ENCODE peak calls at places on chromosome 18, in four cellular contexts. R is heart left ventricle, F is IMR-90, W is MG63. E is an unnamed sample.

GRCh38 chr18:7117390-7118355 is at the start of gene LAMA1:
- DNase-seq in R (no peak), F (peak; percentile 10), W (peak; percentile 26), E (no peak)

GRCh38 chr18:9992988-9993845 is 79.4 kb downstream of the VAPA start:
- DNase-seq in R (no peak), F (no peak), W (no peak), E (no peak)

GRCh38 chr18:22538463-22538862 is 120.7 kb upstream of the CTAGE1 start:
- DNase-seq in R (peak; percentile 74), F (no peak), W (no peak), E (peak; percentile 63)

GRCh38 chr18:52045946-52046345 is 294.1 kb upstream of the DCC start:
- DNase-seq in R (no peak), F (no peak), W (no peak), E (no peak)

GRCh38 chr18:54193786-54194185 is 30.7 kb downstream of the MBD2 start:
- DNase-seq in R (no peak), F (no peak), W (no peak), E (no peak)

GRCh38 chr18:48800877-48801727 is 149.7 kb downstream of the SMAD7 start:
- DNase-seq in R (peak; percentile 25), F (peak; percentile 78), W (no peak), E (no peak)

GRCh38 chr18:28757466-28758008 is 580.6 kb upstream of the CDH2 start:
- DNase-seq in R (no peak), F (no peak), W (no peak), E (no peak)

GRCh38 chr18:73679941-73680700 is 467.5 kb downstream of the FBXO15 start:
- DNase-seq in R (no peak), F (peak; percentile 50), W (no peak), E (no peak)

GRCh38 chr18:64785686-64786085 is 636.8 kb upstream of the LINC00305 start:
- DNase-seq in R (no peak), F (no peak), W (no peak), E (no peak)

GRCh38 chr18:62407660-62408059 is 82.5 kb downstream of the TNFRSF11A start:
- DNase-seq in R (no peak), F (no peak), W (no peak), E (no peak)

GRCh38 chr18:32072321-32072720 is 19.4 kb upstream of the RNF138 start:
- DNase-seq in R (no peak), F (no peak), W (no peak), E (no peak)

GRCh38 chr18:3453540-3454364 is 3.8 kb downstream of the TGIF1 start:
- DNase-seq in R (peak; percentile 41), F (peak; percentile 98), W (peak; percentile 75), E (peak; percentile 49)

GRCh38 chr18:26854292-26854881 is 11.1 kb downstream of the AQP4 start:
- DNase-seq in R (no peak), F (no peak), W (no peak), E (no peak)

GRCh38 chr18:70453058-70453775 is 164.4 kb downstream of the SOCS6 start:
- DNase-seq in R (no peak), F (peak; percentile 42), W (no peak), E (no peak)

GRCh38 chr18:48994044-48994651 is 43.4 kb upstream of the SMAD7 start:
- DNase-seq in R (peak; percentile 56), F (peak; percentile 83), W (peak; percentile 70), E (no peak)

GRCh38 chr18:62788891-62789290 is 73.5 kb downstream of the PHLPP1 start:
- DNase-seq in R (no peak), F (no peak), W (no peak), E (no peak)

GRCh38 chr18:48802543-48803428 is 148.0 kb downstream of the SMAD7 start:
- DNase-seq in R (peak; percentile 49), F (no peak), W (no peak), E (no peak)

GRCh38 chr18:28115149-28115550 is 61.8 kb downstream of the CDH2 start:
- DNase-seq in R (no peak), F (peak; percentile 96), W (peak; percentile 38), E (no peak)

GRCh38 chr18:62329676-62330454 is 4.8 kb downstream of the TNFRSF11A start:
- DNase-seq in R (peak; percentile 82), F (peak; percentile 83), W (peak; percentile 57), E (peak; percentile 59)

GRCh38 chr18:74013955-74014354 is 133.7 kb downstream of the FBXO15 start:
- DNase-seq in R (no peak), F (peak; percentile 57), W (peak; percentile 32), E (no peak)

GRCh38 chr18:58547864-58548263 is 81.0 kb downstream of the ALPK2 start:
- DNase-seq in R (no peak), F (no peak), W (no peak), E (no peak)

GRCh38 chr18:11119550-11119949 is 29.8 kb downstream of the PIEZO2 start:
- DNase-seq in R (no peak), F (no peak), W (no peak), E (no peak)

GRCh38 chr18:60259052-60259681 is 113.4 kb downstream of the MC4R start:
- DNase-seq in R (no peak), F (peak; percentile 38), W (no peak), E (no peak)

GRCh38 chr18:68406761-68407160 is 308.1 kb downstream of the TMX3 start:
- DNase-seq in R (no peak), F (no peak), W (no peak), E (no peak)

GRCh38 chr18:42409005-42409404 is 454.0 kb downstream of the PIK3C3 start:
- DNase-seq in R (no peak), F (no peak), W (no peak), E (no peak)

GRCh38 chr18:68417826-68418225 is 297.1 kb downstream of the TMX3 start:
- DNase-seq in R (no peak), F (peak; percentile 51), W (no peak), E (no peak)

GRCh38 chr18:8659609-8660242 is 45.6 kb upstream of the MTCL1 start:
- DNase-seq in R (no peak), F (no peak), W (no peak), E (no peak)

GRCh38 chr18:58867281-58867961 is 2.7 kb downstream of the ZNF532 start:
- DNase-seq in R (no peak), F (no peak), W (no peak), E (no peak)

GRCh38 chr18:55093808-55094207 is 134.5 kb upstream of the CCDC68 start:
- DNase-seq in R (no peak), F (no peak), W (no peak), E (no peak)

GRCh38 chr18:3605562-3606443 is 155.8 kb downstream of the TGIF1 start:
- DNase-seq in R (no peak), F (peak; percentile 62), W (peak; percentile 44), E (no peak)

GRCh38 chr18:12048827-12049175 is 44.8 kb upstream of the ANKRD62 start:
- DNase-seq in R (no peak), F (peak; percentile 80), W (no peak), E (no peak)

GRCh38 chr18:4264347-4264791 is 190.7 kb downstream of the DLGAP1 start:
- DNase-seq in R (no peak), F (no peak), W (peak; percentile 53), E (no peak)

GRCh38 chr18:36299010-36299409 is 1.5 kb downstream of the FHOD3 start:
- DNase-seq in R (no peak), F (no peak), W (no peak), E (no peak)
- H3K27me3 ChIP-seq in R (no peaks in the 10 kb centered on the region), F (no peaks in the 10 kb centered on the region), W (peaks cover 6% of the 10 kb centered on the region), E (peaks cover 79% of the 10 kb centered on the region)

DNA sequence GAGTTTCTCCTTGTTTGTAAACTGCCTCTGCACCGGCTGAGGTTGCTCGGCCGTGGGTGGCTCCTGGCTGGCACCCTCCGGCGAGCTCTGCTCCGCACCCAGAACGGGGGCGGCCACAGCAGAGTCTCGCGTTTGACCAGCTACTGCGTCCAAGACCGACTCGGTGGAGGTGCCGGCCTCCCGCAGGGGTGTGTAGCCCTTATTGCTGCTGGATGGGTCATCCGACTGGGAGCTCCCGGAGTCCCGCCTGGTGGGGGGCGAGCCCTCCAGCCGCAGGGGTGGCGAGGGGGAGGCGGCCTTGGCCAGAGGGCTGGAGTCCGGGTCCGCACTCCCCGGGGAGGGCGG is 5.1 kb downstream of the TMEM200C start:
- DNase-seq in R (peak; percentile 40), F (no peak), W (no peak), E (no peak)
- H3K27me3 ChIP-seq in R (peaks cover 21% of the 10 kb centered on the region), F (no peaks in the 10 kb centered on the region), W (peaks cover 25% of the 10 kb centered on the region), E (peaks cover 70% of the 10 kb centered on the region)

DNA sequence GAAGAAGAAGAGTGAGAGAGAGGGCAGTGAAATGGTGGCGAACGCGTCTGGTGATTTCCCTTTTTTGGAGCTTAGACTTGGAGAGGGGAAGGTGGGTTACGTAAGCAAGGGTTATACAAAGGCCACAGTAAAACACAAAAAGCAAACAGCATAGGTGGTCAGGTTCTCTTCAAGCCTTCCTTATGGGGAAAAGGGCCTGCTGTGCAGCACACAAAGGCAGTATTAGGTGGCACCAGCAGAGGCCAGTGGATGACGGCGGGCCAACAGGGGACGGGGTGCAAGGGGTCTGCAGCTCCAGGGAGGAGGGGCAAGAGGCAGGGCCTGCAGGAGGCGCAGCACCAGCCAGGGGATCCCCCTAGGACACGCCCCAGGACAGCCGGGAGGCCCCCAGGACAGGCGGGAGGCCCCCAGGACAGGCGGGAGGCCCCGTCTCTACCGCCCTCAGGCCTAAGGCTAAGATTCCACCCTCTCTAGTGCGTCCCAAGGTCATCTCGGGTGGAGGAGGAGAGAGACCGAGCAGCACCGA is 32.6 kb upstream of the NPC1 start:
- DNase-seq in R (no peak), F (no peak), W (no peak), E (no peak)
- H3K27me3 ChIP-seq in R (no peaks in the 10 kb centered on the region), F (peaks cover 23% of the 10 kb centered on the region), W (no peaks in the 10 kb centered on the region), E (peaks cover 35% of the 10 kb centered on the region)

GRCh38 chr18:75304678-75305557 is 94.3 kb downstream of the TSHZ1 start:
- DNase-seq in R (no peak), F (no peak), W (no peak), E (no peak)
- H3K27me3 ChIP-seq in R (no peaks in the 10 kb centered on the region), F (peaks cover 3% of the 10 kb centered on the region), W (no peaks in the 10 kb centered on the region), E (no peaks in the 10 kb centered on the region)

DNA sequence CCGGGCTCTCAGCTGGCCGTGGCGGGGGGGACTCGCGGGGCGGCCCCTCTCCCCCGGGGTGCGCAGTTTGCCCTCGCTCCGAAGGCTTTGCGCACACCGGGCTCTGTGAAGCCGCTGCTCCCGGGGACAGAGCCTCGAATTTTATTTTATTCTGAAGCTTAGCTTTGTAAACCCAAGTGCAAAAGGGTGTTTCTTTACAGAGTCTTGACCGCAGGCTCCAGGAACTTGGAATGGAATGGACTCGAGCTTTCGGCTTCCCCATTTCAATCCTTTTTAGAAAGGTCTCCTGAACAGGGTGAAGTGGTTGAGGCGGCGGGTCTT is 2.0 kb downstream of the GALR1 start:
- DNase-seq in R (no peak), F (no peak), W (no peak), E (no peak)
- H3K27me3 ChIP-seq in R (peaks cover 25% of the 10 kb centered on the region), F (peaks cover 43% of the 10 kb centered on the region), W (peaks cover 27% of the 10 kb centered on the region), E (peaks cover 94% of the 10 kb centered on the region)

DNA sequence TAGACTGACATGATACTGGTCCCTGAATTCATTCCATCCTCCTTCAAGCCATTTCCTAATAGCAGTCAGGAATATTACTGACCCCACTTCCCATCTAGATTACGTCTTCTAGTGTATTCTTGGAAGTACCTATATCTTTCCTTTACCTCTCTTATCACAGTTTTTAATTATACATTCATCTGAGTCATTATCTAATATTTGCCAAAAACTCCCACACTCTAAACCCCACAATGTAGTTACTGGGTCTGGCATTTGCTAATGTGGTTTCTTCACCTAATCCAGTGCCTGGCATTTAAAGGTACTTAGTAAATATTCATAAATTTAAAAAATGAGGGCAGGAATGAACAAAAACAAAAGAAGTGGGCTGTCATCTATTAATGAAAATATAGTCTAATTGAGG is 441.8 kb upstream of the SETBP1 start:
- DNase-seq in R (no peak), F (no peak), W (no peak), E (no peak)
- H3K27me3 ChIP-seq in R (no peaks in the 10 kb centered on the region), F (no peaks in the 10 kb centered on the region), W (no peaks in the 10 kb centered on the region), E (no peaks in the 10 kb centered on the region)

GRCh38 chr18:45334188-45334587 is 281.1 kb upstream of the SLC14A2 start:
- DNase-seq in R (no peak), F (no peak), W (no peak), E (no peak)
- H3K27me3 ChIP-seq in R (no peaks in the 10 kb centered on the region), F (peaks cover 5% of the 10 kb centered on the region), W (no peaks in the 10 kb centered on the region), E (no peaks in the 10 kb centered on the region)